ENCODE peak calls at places on chromosomes 13 and 19, in seven cellular contexts. A is heart right ventricle, Z is neuronal stem cell, S is small intestine, H is DND-41, N is tibial nerve, E is ovary. Q is an unnamed sample.

GRCh38 chr13:65638572-65639168 is 1591.5 kb downstream of the PCDH9 start:
- DNase-seq in N (peak; percentile 15), S (peak; percentile 1), Z (peak; percentile 6), H (no peak), A (no peak), E (no peak), Q (no peak)

GRCh38 chr13:97261254-97262015 is 39.3 kb downstream of the MBNL2 start:
- DNase-seq in A (no peak), E (no peak), Z (no peak), N (no peak), H (no peak), S (no peak), Q (peak; percentile 34)

GRCh38 chr19:3167533-3168272 is 10.9 kb upstream of the S1PR4 start:
- DNase-seq in A (no peak), S (no peak), E (no peak), H (no peak), Z (no peak), N (no peak), Q (no peak)

GRCh38 chr13:99386911-99387788 is 80.0 kb upstream of the GPR183 start:
- DNase-seq in A (no peak), Z (peak; percentile 43), E (peak; percentile 39), N (peak; percentile 46), H (peak; percentile 80), S (peak; percentile 46), Q (peak; percentile 87)

GRCh38 chr13:71240906-71241305 is 626.1 kb downstream of the DACH1 start:
- DNase-seq in H (no peak), E (no peak), S (no peak), N (no peak), Z (no peak), A (no peak), Q (no peak)

GRCh38 chr19:35006342-35006998 is 6.3 kb downstream of the GRAMD1A start:
- DNase-seq in Z (no peak), H (no peak), A (no peak), S (peak; percentile 93), N (no peak), E (no peak), Q (no peak)

GRCh38 chr13:94660695-94661324 is 51.5 kb downstream of the SOX21 start:
- DNase-seq in Z (no peak), S (peak; percentile 28), A (no peak), N (no peak), E (no peak), H (no peak), Q (no peak)

GRCh38 chr13:70729369-70729768 is 621.1 kb upstream of the KLHL1 start:
- DNase-seq in Z (no peak), H (no peak), N (no peak), S (no peak), E (no peak), A (no peak), Q (no peak)

GRCh38 chr19:5448374-5448773 is 6.8 kb upstream of the ZNRF4 start:
- DNase-seq in N (no peak), A (no peak), S (no peak), E (no peak), Z (no peak), H (no peak), Q (no peak)

GRCh38 chr13:45368571-45368970 is 27.6 kb upstream of the TPT1 start:
- DNase-seq in S (no peak), A (no peak), Z (no peak), N (no peak), E (no peak), H (no peak), Q (no peak)

GRCh38 chr19:2558543-2558942 is 82.6 kb downstream of the GADD45B start:
- DNase-seq in Z (no peak), A (no peak), S (no peak), E (no peak), N (no peak), H (no peak), Q (no peak)

GRCh38 chr13:108925070-108925469 is 295.7 kb downstream of the MYO16 start:
- DNase-seq in A (no peak), Z (no peak), N (no peak), E (no peak), H (no peak), S (no peak), Q (no peak)

GRCh38 chr13:50687545-50687944 is 155.9 kb downstream of the DLEU7 start:
- DNase-seq in A (no peak), N (no peak), Z (no peak), H (no peak), E (no peak), S (no peak), Q (no peak)

GRCh38 chr19:39684283-39684682 is 20.0 kb upstream of the LGALS14 start:
- DNase-seq in E (no peak), H (no peak), A (no peak), Z (no peak), N (no peak), S (no peak), Q (no peak)

GRCh38 chr13:65914707-65915106 is 1315.4 kb downstream of the PCDH9 start:
- DNase-seq in H (no peak), S (no peak), A (no peak), N (no peak), E (no peak), Z (no peak), Q (no peak)

GRCh38 chr19:39736088-39736487 is 1.7 kb downstream of the CLC start:
- DNase-seq in S (no peak), N (no peak), A (no peak), E (no peak), H (no peak), Z (no peak), Q (no peak)

GRCh38 chr13:35927554-35927953 is 203.6 kb downstream of the DCLK1 start:
- DNase-seq in H (no peak), N (peak; percentile 14), E (peak; percentile 20), S (no peak), Z (no peak), A (peak; percentile 25), Q (no peak)

GRCh38 chr13:80100636-80101035 is 240.3 kb downstream of the SPRY2 start:
- DNase-seq in E (no peak), S (no peak), H (no peak), A (no peak), Z (no peak), N (no peak), Q (no peak)

DNA sequence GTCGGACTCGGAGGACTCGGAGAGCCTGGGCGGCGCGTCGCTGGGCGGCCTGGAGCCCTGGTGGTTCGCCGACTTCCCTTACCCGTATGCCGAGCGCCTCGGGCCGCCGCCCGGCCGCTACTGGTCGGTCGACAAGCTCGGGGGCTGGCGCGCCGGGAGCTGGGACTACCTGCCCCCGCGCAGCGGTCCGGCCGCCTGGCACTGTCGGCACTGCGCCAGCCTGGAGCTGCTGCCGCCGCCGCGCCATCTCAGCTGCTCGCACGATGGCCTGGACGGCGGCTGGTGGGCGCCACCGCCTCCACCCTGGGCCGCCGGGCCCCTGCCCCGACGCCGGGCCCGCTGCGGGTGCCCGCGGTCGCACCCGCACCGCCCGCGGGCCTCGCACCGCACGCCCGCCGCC is 2.5 kb upstream of the GRWD1 start:
- DNase-seq in Z (no peak), S (no peak), H (no peak), N (no peak), A (no peak), E (no peak), Q (no peak)
- H3K4me3 ChIP-seq in Z (no peak overlapping the region), S (peak overlapping the region; percentile 45), H (no peak overlapping the region), N (peak overlapping the region; percentile 30), A (no peak overlapping the region), E (no peak overlapping the region), Q (no peak overlapping the region)

GRCh38 chr19:38278751-38279150 is 14.4 kb downstream of the SPINT2 start:
- DNase-seq in N (no peak), E (no peak), H (no peak), A (no peak), Z (no peak), S (no peak), Q (no peak)
- H3K27ac ChIP-seq in N (peak overlapping the region; percentile 50), E (no peak overlapping the region), H (no peak overlapping the region), A (peak overlapping the region; percentile 85), Z (no peak overlapping the region), S (no peak overlapping the region), Q (no peak overlapping the region)

DNA sequence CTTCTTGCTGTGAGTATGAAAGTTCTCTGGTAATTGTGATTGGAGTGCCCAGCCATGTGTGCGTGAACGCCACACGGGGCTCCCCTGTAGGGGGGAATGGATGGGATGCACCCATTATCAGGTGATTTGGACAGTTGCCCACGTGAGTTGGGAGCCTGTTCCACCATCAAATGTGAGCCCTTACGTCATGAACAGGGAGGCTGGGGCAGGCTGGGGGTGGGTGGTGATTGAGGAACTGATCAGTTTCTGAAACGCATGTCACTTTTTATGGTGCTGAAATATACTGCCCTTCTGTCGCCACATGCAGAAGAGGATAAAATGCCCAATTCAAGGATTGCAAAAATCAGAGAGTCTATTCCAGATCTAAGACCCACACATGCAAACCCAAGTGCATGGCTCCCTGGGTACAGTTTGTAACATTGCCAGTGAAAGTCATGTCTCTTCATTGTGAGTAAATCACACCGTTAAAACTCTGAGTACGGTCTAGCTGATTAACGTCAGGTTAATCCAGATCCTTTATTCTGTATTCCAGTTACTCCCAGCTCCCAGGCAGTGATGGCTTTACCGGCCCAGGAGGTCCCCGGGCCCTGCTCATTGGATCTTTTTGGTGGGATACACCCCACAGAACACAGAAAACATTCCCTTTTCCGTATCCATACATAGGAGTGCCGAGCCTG is 90.2 kb downstream of the RAB20 start:
- DNase-seq in A (no peak), E (no peak), S (no peak), N (peak; percentile 30), H (no peak), Z (no peak), Q (no peak)
- H3K4me1 ChIP-seq in A (peaks cover 3% of the 10 kb centered on the region), E (no peaks in the 10 kb centered on the region), S (no peaks in the 10 kb centered on the region), N (no peaks in the 10 kb centered on the region), H (no peaks in the 10 kb centered on the region), Z (peaks cover 4% of the 10 kb centered on the region), Q (no peaks in the 10 kb centered on the region)

DNA sequence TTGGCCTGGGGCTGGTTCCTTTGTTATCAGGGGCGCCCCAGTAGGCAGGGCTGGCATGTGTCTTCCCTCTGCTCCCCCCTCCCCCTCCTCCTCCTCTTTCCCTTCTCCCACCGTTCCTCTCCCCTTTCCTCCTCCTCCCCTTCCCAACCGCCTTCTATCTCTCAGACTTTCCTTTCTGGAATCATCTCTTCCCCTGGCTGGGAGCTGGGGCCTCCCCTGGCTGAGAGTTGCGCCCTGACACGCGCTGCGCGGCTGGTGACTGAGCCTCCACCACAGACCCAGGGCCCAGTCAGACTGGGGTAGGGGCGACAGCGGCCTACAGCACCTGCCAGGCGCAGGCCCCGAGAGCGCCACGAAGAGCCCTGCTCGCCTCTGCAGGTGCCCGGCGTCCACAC is 2.8 kb downstream of the PNMA8B start:
- DNase-seq in H (no peak), N (no peak), A (no peak), E (peak; percentile 44), Z (no peak), S (no peak), Q (no peak)
- H3K4me3 ChIP-seq in H (no peak overlapping the region), N (peak overlapping the region; percentile 46), A (peak overlapping the region; percentile 55), E (peak overlapping the region; percentile 34), Z (peak overlapping the region; percentile 62), S (no peak overlapping the region), Q (peak overlapping the region; percentile 34)

GRCh38 chr19:41935781-41936415 is 7.6 kb upstream of the ERFL start:
- DNase-seq in S (no peak), Z (no peak), E (no peak), H (no peak), N (no peak), A (no peak), Q (peak; percentile 49)
- H3K27ac ChIP-seq in S (no peak overlapping the region), Z (no peak overlapping the region), E (no peak overlapping the region), H (no peak overlapping the region), N (no peak overlapping the region), A (no peak overlapping the region), Q (no peak overlapping the region)

GRCh38 chr19:10112895-10113591 is 1.6 kb downstream of the P2RY11 start:
- DNase-seq in H (peak; percentile 67), E (peak; percentile 39), N (no peak), A (no peak), Z (no peak), S (peak; percentile 60), Q (peak; percentile 86)
- H3K4me1 ChIP-seq in H (peaks cover 10% of the 10 kb centered on the region), E (no peaks in the 10 kb centered on the region), N (no peaks in the 10 kb centered on the region), A (no peaks in the 10 kb centered on the region), Z (no peaks in the 10 kb centered on the region), S (no peaks in the 10 kb centered on the region), Q (peaks cover 53% of the 10 kb centered on the region)